ENCODE peak calls at places on chromosomes 7 and 10, in eight cellular contexts. I is AG08395; S is NCI-H82; J is activated naive CD8-positive, alpha-beta T cell treated with anti-CD3 and anti-CD28 coated beads, Interleukin-2, amount 50 U/mL, for 16 hours; N is neuronal stem cell; H is myocyte; X is activated CD4-positive, alpha-beta T cell treated with anti-CD3 and anti-CD28 coated beads for 36 hours; R is stimulated activated CD4-positive, alpha-beta T cell treated with anti-CD3 and anti-CD28 coated beads, Interleukin-1b, Interleukin-23, amount 100 ng/mL, for 24 hours. B is an unnamed sample.

GRCh38 chr7:8511810-8512209 is 78.4 kb downstream of the NXPH1 start:
- DNase-seq in I (no peak), R (no peak), X (no peak), H (peak; percentile 92), N (no peak), J (no peak), S (peak; percentile 87), B (no peak)

GRCh38 chr10:63156236-63156635 is 23.1 kb downstream of the NRBF2 start:
- DNase-seq in S (no peak), R (no peak), I (no peak), H (no peak), X (no peak), N (no peak), J (no peak), B (no peak)

GRCh38 chr10:73136627-73137026 is 26.4 kb downstream of the NUDT13 start:
- DNase-seq in S (no peak), I (no peak), H (no peak), X (no peak), J (no peak), R (no peak), N (no peak), B (no peak)

GRCh38 chr7:14931511-14932215 is 29.1 kb upstream of the DGKB start:
- DNase-seq in H (peak; percentile 67), I (no peak), J (no peak), N (no peak), S (peak; percentile 28), X (no peak), R (no peak), B (no peak)

GRCh38 chr10:46273506-46274477 is 13.0 kb upstream of the ANTXRL start:
- DNase-seq in S (peak; percentile 3), J (no peak), R (no peak), X (peak; percentile 38), N (no peak), H (no peak), I (no peak), B (no peak)

GRCh38 chr10:77771851-77772250 is 134.2 kb upstream of the KCNMA1 start:
- DNase-seq in J (no peak), S (no peak), X (no peak), N (no peak), I (no peak), R (no peak), H (no peak), B (no peak)

GRCh38 chr10:63003816-63004453 is 129.2 kb upstream of the NRBF2 start:
- DNase-seq in X (no peak), I (peak; percentile 15), S (no peak), N (no peak), J (no peak), H (peak; percentile 2), R (no peak), B (no peak)

GRCh38 chr7:139568346-139568675 is 44.8 kb downstream of the CLEC2L start:
- DNase-seq in S (no peak), H (no peak), J (no peak), R (no peak), I (no peak), N (no peak), X (no peak), B (no peak)

GRCh38 chr10:112783653-112784426 is 166.2 kb upstream of the TCF7L2 start:
- DNase-seq in N (no peak), H (no peak), J (no peak), X (no peak), S (peak; percentile 26), I (no peak), R (no peak), B (no peak)

B was measured in GOT3.